ENCODE peak calls at places on chromosome 16, in eight cellular contexts. O is effector memory CD4-positive, alpha-beta T cell; V is activated naive CD8-positive, alpha-beta T cell treated with anti-CD3 and anti-CD28 coated beads, Interleukin-2, amount 50 U/mL, for 24 hours; W is stimulated activated naive CD8-positive, alpha-beta T cell treated with anti-CD3 and anti-CD28 coated beads, Interleukin-15, Interleukin-2, amounts not matched to agents 100 U/mL and 50 U/mL, for 24 hours; L is anterior cingulate cortex; M is smooth muscle cell of the brain vasculature; S is WTC11; I is lower leg skin. K is an unnamed sample.

GRCh38 chr16:74107795-74108610 is 188.6 kb upstream of the PSMD7 start:
- DNase-seq in O (no peak), V (peak), W (peak), L (peak), M (no peak), S (peak), I (peak), K (peak)

GRCh38 chr16:66988197-66988788 is at the start of gene CES4A:
- DNase-seq in O (no peak), V (no peak), W (no peak), L (no peak), M (no peak), S (no peak), I (no peak), K (peak)

GRCh38 chr16:30116291-30117207 is 3.2 kb upstream of the GDPD3 start:
- DNase-seq in O (no peak), V (no peak), W (no peak), L (no peak), M (no peak), S (no peak), I (no peak), K (no peak)

GRCh38 chr16:56608876-56609462 is 585 bp downstream of the MT2A start:
- DNase-seq in O (no peak), V (no peak), W (no peak), L (peak), M (no peak), S (no peak), I (no peak), K (no peak)

GRCh38 chr16:4660454-4661007 is 32.8 kb upstream of the NUDT16L1 start:
- DNase-seq in O (peak), V (peak), W (peak), L (peak), M (no peak), S (no peak), I (no peak), K (peak)

GRCh38 chr16:86756882-86757703 is 178.7 kb downstream of the FOXL1 start:
- DNase-seq in O (no peak), V (no peak), W (no peak), L (no peak), M (no peak), S (no peak), I (no peak), K (no peak)

GRCh38 chr16:89065445-89065795 is 28.2 kb upstream of the ACSF3 start:
- DNase-seq in O (no peak), V (no peak), W (no peak), L (no peak), M (no peak), S (no peak), I (no peak), K (no peak)

GRCh38 chr16:24776486-24777220 is 47.2 kb downstream of the TNRC6A start:
- DNase-seq in O (no peak), V (no peak), W (no peak), L (peak), M (no peak), S (no peak), I (no peak), K (peak)

K was measured in AG10803.